ENCODE peak calls at places on chromosomes 1 and 21, in six cellular contexts. J is cardiac muscle cell, H is colonic mucosa, B is astrocyte of the spinal cord, W is omental fat pad, S is progenitor cell of endocrine pancreas. D is an unnamed sample.

GRCh38 chr21:41928621-41929220 is 25.1 kb downstream of the C2CD2 start:
- DNase-seq in J (no peak), H (no peak), B (no peak), W (no peak), S (no peak), D (no peak)

GRCh38 chr21:10430007-10430406 is 91.4 kb upstream of the TPTE start:
- DNase-seq in J (no peak), H (no peak), B (no peak), W (no peak), S (no peak), D (no peak)

GRCh38 chr21:33767236-33767635 is 124.9 kb downstream of the ITSN1 start:
- DNase-seq in J (no peak), H (no peak), B (peak), W (no peak), S (no peak), D (no peak)

GRCh38 chr1:10122926-10123325 is 87.4 kb upstream of the KIF1B start:
- DNase-seq in J (no peak), H (no peak), B (peak), W (no peak), S (no peak), D (no peak)

GRCh38 chr1:228082975-228083870 is 715 bp downstream of the ARF1 start:
- DNase-seq in J (peak), H (peak), B (no peak), W (no peak), S (peak), D (no peak)

GRCh38 chr21:44836666-44837471 is 19.0 kb upstream of the SUMO3 start:
- DNase-seq in J (peak), H (no peak), B (no peak), W (no peak), S (no peak), D (no peak)

GRCh38 chr1:65059930-65060538 is 88.0 kb upstream of the AK4 start:
- DNase-seq in J (peak), H (no peak), B (peak), W (no peak), S (no peak), D (no peak)

GRCh38 chr1:99457381-99458165 is 188.3 kb upstream of the PALMD start:
- DNase-seq in J (no peak), H (no peak), B (peak), W (no peak), S (no peak), D (no peak)

GRCh38 chr1:36150296-36151132 is 1.2 kb upstream of the TRAPPC3 start:
- DNase-seq in J (peak), H (peak), B (peak), W (peak), S (peak), D (peak)

GRCh38 chr1:210087058-210087457 is 145.5 kb upstream of the SERTAD4 start:
- DNase-seq in J (no peak), H (no peak), B (no peak), W (no peak), S (no peak), D (no peak)

GRCh38 chr1:151364996-151365395 is 7.5 kb downstream of the SELENBP1 start:
- DNase-seq in J (no peak), H (no peak), B (no peak), W (no peak), S (no peak), D (no peak)
- TF ChIP-seq CTCF in J (no peak), H (no peak), B (peak), W (no peak), S (no peak), D (no peak)

DNA sequence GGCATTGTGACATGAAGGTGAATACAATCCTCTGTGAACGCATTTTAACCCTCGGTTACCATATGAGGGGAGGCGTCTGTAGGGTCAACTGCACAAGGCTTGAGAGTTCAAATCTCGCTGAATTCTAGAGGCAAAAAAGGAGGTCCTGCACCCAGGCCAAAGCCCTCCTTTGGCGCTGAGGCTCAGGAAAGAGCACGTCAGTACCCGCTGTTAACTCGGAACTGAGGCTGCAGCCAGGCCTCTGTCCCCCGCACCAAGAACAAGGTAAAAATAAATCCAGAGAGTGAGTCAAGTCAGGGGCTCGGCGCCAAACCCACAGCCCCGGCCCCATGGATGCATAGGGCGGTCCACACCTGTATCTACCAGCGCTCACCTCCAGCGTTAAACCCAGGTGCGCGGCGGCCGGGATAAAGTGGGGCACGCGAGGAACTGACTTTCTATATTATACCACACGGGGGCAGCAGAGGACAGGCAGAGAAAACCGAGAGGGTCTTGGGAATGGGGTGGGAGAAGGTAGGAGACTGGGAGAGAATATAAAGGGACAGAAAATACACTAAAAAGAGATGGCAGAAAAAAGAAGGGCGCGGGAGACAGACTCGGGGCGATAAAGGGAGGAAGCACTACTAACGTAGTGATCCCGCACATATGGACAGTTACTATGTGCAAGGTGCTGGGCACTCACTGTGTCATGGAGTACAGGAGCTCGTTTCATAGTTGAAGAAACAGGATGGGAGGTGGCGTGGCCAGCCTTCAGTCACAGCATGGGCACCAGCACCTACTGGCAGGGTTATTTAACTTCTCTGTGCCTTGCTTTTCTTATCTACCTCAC is 54.9 kb downstream of the DMRTA2 start:
- DNase-seq in J (peak), H (peak), B (peak), W (no peak), S (peak), D (no peak)
- TF ChIP-seq CTCF in J (peak), H (peak), B (peak), W (no peak), S (peak), D (peak)

GRCh38 chr1:158179301-158180041 is 1.2 kb upstream of the CD1D start:
- DNase-seq in J (peak), H (peak), B (no peak), W (no peak), S (no peak), D (no peak)

GRCh38 chr1:158176399-158176798 is 4.3 kb upstream of the CD1D start:
- DNase-seq in J (no peak), H (no peak), B (no peak), W (no peak), S (no peak), D (no peak)

GRCh38 chr1:158181577-158181922 is 855 bp downstream of the CD1D start:
- DNase-seq in J (no peak), H (no peak), B (no peak), W (no peak), S (no peak), D (no peak)

GRCh38 chr1:158180741-158181576 is at the start of gene CD1D:
- DNase-seq in J (peak), H (peak), B (peak), W (no peak), S (peak), D (no peak)

GRCh38 chr1:158177705-158178450 is 2.8 kb upstream of the CD1D start:
- DNase-seq in J (peak), H (peak), B (peak), W (peak), S (peak), D (peak)
- TF ChIP-seq CTCF in J (no peak), H (no peak), B (no peak), W (no peak), S (no peak), D (no peak)

DNA sequence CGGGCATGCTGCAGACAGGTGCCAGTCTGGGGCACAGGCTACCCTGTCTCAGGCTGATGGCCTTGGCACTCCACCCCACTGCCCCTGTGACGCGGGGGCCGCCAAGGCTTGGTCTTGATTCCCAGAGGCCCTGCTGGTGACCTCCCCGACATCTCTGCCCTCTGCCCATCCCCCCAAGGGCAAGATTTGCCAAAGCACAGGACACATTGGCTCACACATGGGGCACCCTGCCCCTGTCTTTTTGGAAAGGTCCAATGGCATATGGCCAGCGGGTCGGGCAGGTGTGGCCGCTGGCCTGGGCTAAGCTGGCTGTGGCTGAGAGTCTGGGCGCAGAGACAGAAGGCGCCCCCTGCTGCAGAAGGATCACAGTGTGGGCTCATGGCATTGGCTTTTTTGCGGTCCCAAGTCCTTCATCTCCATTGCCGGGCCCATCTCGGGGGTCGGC is 4.6 kb downstream of the MIB2 start:
- DNase-seq in J (no peak), H (no peak), B (no peak), W (no peak), S (no peak), D (no peak)
- TF ChIP-seq CTCF in J (peak), H (no peak), B (peak), W (no peak), S (peak), D (no peak)

GRCh38 chr1:203055983-203056382 is 29.7 kb downstream of the PPFIA4 start:
- DNase-seq in J (no peak), H (no peak), B (no peak), W (no peak), S (no peak), D (no peak)

GRCh38 chr1:203058674-203058931 is 27.2 kb downstream of the MYOG start:
- DNase-seq in J (no peak), H (no peak), B (no peak), W (no peak), S (no peak), D (no peak)

GRCh38 chr1:203055166-203055799 is 29.0 kb downstream of the PPFIA4 start:
- DNase-seq in J (no peak), H (no peak), B (no peak), W (no peak), S (no peak), D (no peak)

GRCh38 chr1:203057831-203058673 is 27.8 kb downstream of the MYOG start:
- DNase-seq in J (no peak), H (no peak), B (no peak), W (no peak), S (no peak), D (no peak)

DNA sequence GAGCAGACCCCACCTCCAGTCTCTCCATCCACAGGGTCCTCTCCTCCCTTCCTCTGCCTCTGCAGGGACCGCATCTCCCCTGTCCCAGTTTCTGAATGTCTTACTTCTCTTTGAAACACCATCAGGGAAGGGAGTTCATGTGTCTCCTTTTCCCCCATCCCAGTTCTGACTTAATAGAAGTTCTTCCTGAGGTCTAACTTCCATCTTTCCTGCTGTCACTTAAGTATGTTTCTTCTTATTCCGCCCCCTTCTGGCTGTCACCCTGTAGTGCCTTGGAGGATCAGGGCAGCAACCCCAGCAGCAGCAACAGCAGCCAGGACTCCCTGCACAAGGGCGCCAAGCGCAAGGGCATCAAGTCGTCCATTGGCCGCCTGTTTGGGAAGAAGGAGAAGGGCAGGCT is 29.3 kb downstream of the MYOG start:
- DNase-seq in J (no peak), H (no peak), B (no peak), W (no peak), S (no peak), D (no peak)
- TF ChIP-seq CTCF in J (no peak), H (no peak), B (peak), W (no peak), S (no peak), D (no peak)

GRCh38 chr1:1430114-1430982 is 5.1 kb upstream of the VWA1 start:
- DNase-seq in J (peak), H (peak), B (peak), W (no peak), S (no peak), D (peak)
- TF ChIP-seq CTCF in J (peak), H (no peak), B (peak), W (no peak), S (peak), D (peak)

GRCh38 chr1:84265867-84266266 is 35.6 kb upstream of the SAMD13 start:
- DNase-seq in J (no peak), H (no peak), B (no peak), W (no peak), S (no peak), D (no peak)
- TF ChIP-seq CTCF in J (no peak), H (no peak), B (no peak), W (no peak), S (no peak), D (no peak)

GRCh38 chr1:8845104-8846097 is 28.0 kb upstream of the RERE start:
- DNase-seq in J (no peak), H (no peak), B (no peak), W (no peak), S (no peak), D (no peak)
- TF ChIP-seq CTCF in J (no peak), H (no peak), B (no peak), W (no peak), S (no peak), D (no peak)